ENCODE peak calls at places on chromosomes 4 and X, in six cellular contexts. O is NCI-H1417, L is D341Med, M is fibroblast of the conjunctiva, B is HFF-Myc, N is cardiac fibroblast. Y is an unnamed sample.

GRCh38 chr4:6742507-6742906 is 26.5 kb downstream of the BLOC1S4 start:
- DNase-seq in O (no peak), L (no peak), M (no peak), B (no peak), N (no peak), Y (no peak)

GRCh38 chr4:80492761-80493160 is 157.2 kb downstream of the CFAP299 start:
- DNase-seq in O (no peak), L (no peak), M (no peak), B (no peak), N (no peak), Y (no peak)

GRCh38 chr4:142434519-142435224 is 411.4 kb downstream of the INPP4B start:
- DNase-seq in O (no peak), L (no peak), M (no peak), B (no peak), N (no peak), Y (no peak)

GRCh38 chr4:176443117-176443516 is 123.4 kb downstream of the SPCS3 start:
- DNase-seq in O (no peak), L (no peak), M (peak; percentile 75), B (peak; percentile 74), N (peak; percentile 95), Y (no peak)

GRCh38 chrX:54494970-54495813 is 842 bp downstream of the FGD1 start:
- DNase-seq in O (peak; percentile 73), L (peak; percentile 67), M (no peak), B (no peak), N (peak; percentile 33), Y (no peak)

GRCh38 chr4:136484996-136485395 is 1047.3 kb downstream of the PCDH18 start:
- DNase-seq in O (no peak), L (no peak), M (no peak), B (no peak), N (peak; percentile 25), Y (no peak)

GRCh38 chr4:173522160-173522873 is 7.7 kb downstream of the HAND2 start:
- DNase-seq in O (peak; percentile 74), L (peak; percentile 76), M (peak; percentile 64), B (peak; percentile 45), N (peak; percentile 90), Y (no peak)

GRCh38 chr4:9977518-9978031 is 43.7 kb downstream of the SLC2A9 start:
- DNase-seq in O (no peak), L (no peak), M (no peak), B (no peak), N (no peak), Y (no peak)

GRCh38 chrX:134460861-134461218 is 875 bp downstream of the HPRT1 start:
- DNase-seq in O (peak; percentile 67), L (no peak), M (no peak), B (no peak), N (peak; percentile 13), Y (no peak)

GRCh38 chr4:7462509-7462971 is 27.8 kb upstream of the PSAPL1 start:
- DNase-seq in O (peak; percentile 73), L (no peak), M (no peak), B (peak; percentile 6), N (no peak), Y (no peak)

GRCh38 chr4:94364527-94364926 is 21.9 kb upstream of the HPGDS start:
- DNase-seq in O (no peak), L (no peak), M (no peak), B (no peak), N (no peak), Y (no peak)

GRCh38 chrX:153782324-153782723 is 1.5 kb downstream of the SRPK3 start:
- DNase-seq in O (peak; percentile 46), L (no peak), M (no peak), B (no peak), N (no peak), Y (no peak)

GRCh38 chr4:104425003-104425402 is 69.7 kb downstream of the CXXC4 start:
- DNase-seq in O (no peak), L (no peak), M (no peak), B (no peak), N (no peak), Y (no peak)

GRCh38 chr4:85475631-85476233 is 782 bp downstream of the ARHGAP24 start:
- DNase-seq in O (peak; percentile 61), L (no peak), M (no peak), B (no peak), N (peak; percentile 36), Y (no peak)

GRCh38 chr4:85673540-85673939 is 198.6 kb downstream of the ARHGAP24 start:
- DNase-seq in O (no peak), L (no peak), M (no peak), B (no peak), N (no peak), Y (no peak)

GRCh38 chrX:153450949-153451277 is 5.1 kb upstream of the TREX2 start:
- DNase-seq in O (no peak), L (no peak), M (no peak), B (no peak), N (no peak), Y (no peak)

GRCh38 chr4:51880016-51880915 is 37.3 kb downstream of the DCUN1D4 start:
- DNase-seq in O (no peak), L (no peak), M (no peak), B (no peak), N (peak; percentile 11), Y (no peak)